ENCODE peak calls at places on chromosome 15, in four cellular contexts. G is breast epithelium, M is right atrium auricular region, P is lower lobe of right lung. U is an unnamed sample. For H3K27me3, the result is how much of the 10 kb centered on the place peaks cover.

GRCh38 chr15:96330450-96331140 is at the start of gene NR2F2:
- DNase-seq in P (peak), G (peak), M (peak), U (peak)

GRCh38 chr15:99614749-99615288 is 49.0 kb downstream of the MEF2A start:
- DNase-seq in P (no peak), G (no peak), M (no peak), U (no peak)

GRCh38 chr15:98914626-98915025 is 93.0 kb downstream of the PGPEP1L start:
- DNase-seq in P (no peak), M (no peak), G (no peak), U (no peak)

GRCh38 chr15:33188159-33188558 is 6.4 kb downstream of the FMN1 start:
- DNase-seq in M (no peak), P (no peak), G (no peak), U (no peak)

GRCh38 chr15:87626835-87627234 is 629.7 kb downstream of the NTRK3 start:
- DNase-seq in P (no peak), M (no peak), G (no peak), U (no peak)

GRCh38 chr15:43881944-43882343 is 55.1 kb downstream of the WDR76 start:
- DNase-seq in G (no peak), M (no peak), P (no peak), U (no peak)

GRCh38 chr15:43872416-43873020 is 45.7 kb downstream of the WDR76 start:
- DNase-seq in G (no peak), P (no peak), M (no peak), U (no peak)

GRCh38 chr15:91919014-91919534 is 65.6 kb downstream of the SLCO3A1 start:
- DNase-seq in M (peak), G (no peak), P (no peak), U (no peak)

GRCh38 chr15:68623301-68623892 is 44.6 kb downstream of the CORO2B start:
- DNase-seq in G (no peak), M (no peak), P (no peak), U (no peak)

GRCh38 chr15:35399901-35400300 is 146.1 kb downstream of the DPH6 start:
- DNase-seq in M (no peak), P (no peak), G (no peak), U (no peak)

GRCh38 chr15:65682404-65682911 is 60.7 kb downstream of the SLC24A1 start:
- DNase-seq in M (no peak), P (no peak), G (no peak), U (no peak)

GRCh38 chr15:53448215-53449001 is 311.1 kb downstream of the WDR72 start:
- DNase-seq in M (no peak), P (no peak), G (no peak), U (no peak)

GRCh38 chr15:25742008-25742407 is 121.1 kb downstream of the ATP10A start:
- DNase-seq in P (no peak), M (no peak), G (no peak), U (no peak)

GRCh38 chr15:91308855-91309254 is 208.8 kb downstream of the SV2B start:
- DNase-seq in M (no peak), P (no peak), G (no peak), U (no peak)

GRCh38 chr15:90425726-90426346 is 37.8 kb downstream of the IQGAP1 start:
- DNase-seq in M (no peak), P (no peak), G (no peak), U (no peak)

GRCh38 chr15:69631978-69632377 is 179.4 kb downstream of the RPLP1 start:
- DNase-seq in P (no peak), M (no peak), G (no peak), U (no peak)
- H3K27me3 ChIP-seq in P (under half), M (under half), G (under half), U (under half)

GRCh38 chr15:97903560-97904195 is 56.8 kb upstream of the ARRDC4 start:
- DNase-seq in P (no peak), G (no peak), M (no peak), U (no peak)

GRCh38 chr15:97909291-97909891 is 51.1 kb upstream of the ARRDC4 start:
- DNase-seq in P (peak), G (no peak), M (peak), U (no peak)

GRCh38 chr15:97902140-97902780 is 58.2 kb upstream of the ARRDC4 start:
- DNase-seq in P (no peak), G (no peak), M (no peak), U (no peak)

GRCh38 chr15:97900006-97900405 is 60.5 kb upstream of the ARRDC4 start:
- DNase-seq in G (no peak), P (no peak), M (no peak), U (no peak)

GRCh38 chr15:97904196-97904572 is 56.3 kb upstream of the ARRDC4 start:
- DNase-seq in G (peak), M (no peak), P (peak), U (no peak)
- TF ChIP-seq CTCF in G (peak), M (peak), P (peak), U (peak)

DNA sequence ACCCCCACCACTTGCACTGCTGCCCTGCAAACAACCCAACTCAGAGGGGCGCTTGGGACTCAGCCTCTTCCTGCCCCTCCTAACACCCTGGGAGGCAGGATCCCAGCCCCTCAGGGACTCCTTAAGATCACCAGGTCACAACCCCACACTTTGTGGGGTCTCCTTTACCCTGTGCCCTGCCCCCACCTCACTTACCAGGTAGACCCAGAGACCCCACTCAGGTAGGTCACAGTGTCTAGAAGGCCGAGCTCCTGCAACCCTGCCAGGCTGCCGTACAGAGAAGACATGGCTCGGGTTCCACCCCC is 9.1 kb downstream of the PLA2G4F start:
- DNase-seq in G (no peak), P (no peak), M (no peak), U (no peak)
- H3K27me3 ChIP-seq in G (under half), P (under half), M (under half), U (under half)

GRCh38 chr15:40693904-40694705 is 869 bp upstream of the RAD51 start:
- DNase-seq in G (no peak), P (no peak), M (no peak), U (no peak)
- TF ChIP-seq CTCF in G (no peak), P (no peak), M (no peak), U (no peak)

GRCh38 chr15:42083916-42084315 is 10.4 kb downstream of the PLA2G4D start:
- DNase-seq in P (no peak), G (no peak), M (no peak), U (no peak)

GRCh38 chr15:42082141-42082540 is 12.2 kb downstream of the PLA2G4D start:
- DNase-seq in P (no peak), M (no peak), G (no peak), U (no peak)

GRCh38 chr15:42083605-42083908 is 10.8 kb downstream of the PLA2G4D start:
- DNase-seq in P (no peak), G (no peak), M (no peak), U (no peak)

GRCh38 chr15:42081463-42081830 is 12.9 kb downstream of the PLA2G4D start:
- DNase-seq in P (no peak), G (no peak), M (no peak), U (no peak)

DNA sequence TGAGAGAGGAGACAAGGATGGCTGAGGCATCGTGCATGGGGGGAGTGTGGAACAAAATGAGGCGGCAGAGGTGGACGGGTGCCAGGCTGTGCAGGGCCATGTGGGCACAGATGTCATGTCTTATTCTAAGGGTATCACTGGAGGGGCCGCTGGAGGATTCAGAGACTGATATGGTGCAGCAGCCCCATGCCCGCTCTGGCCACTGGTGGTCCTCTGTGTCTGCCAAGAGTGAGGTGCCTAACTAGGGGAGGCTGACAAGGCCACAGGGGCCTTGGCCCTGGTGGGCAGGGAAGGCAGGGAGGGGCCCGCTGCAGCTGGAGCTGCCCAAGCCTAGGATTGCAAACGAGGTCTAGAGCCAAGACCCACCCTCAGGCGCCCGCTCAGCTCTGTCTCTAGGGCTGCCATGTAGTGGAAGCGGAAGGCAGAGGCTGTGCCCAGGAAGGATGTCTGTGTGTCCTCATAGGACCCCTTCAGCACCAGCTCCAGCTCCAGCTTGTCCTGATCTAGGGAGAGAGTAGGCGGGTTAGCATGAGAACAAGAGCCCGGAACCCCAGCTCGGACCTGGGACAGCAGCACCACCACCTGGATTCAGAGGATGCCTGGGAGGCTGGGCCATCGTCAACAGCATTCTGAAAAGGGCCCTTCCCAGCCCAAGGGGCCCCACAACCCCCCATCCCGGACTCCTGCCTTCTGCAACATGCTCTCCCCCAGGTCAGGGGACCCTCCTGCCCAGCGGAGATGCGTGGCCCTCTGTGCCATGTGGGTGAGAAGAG is 11.3 kb downstream of the PLA2G4D start:
- DNase-seq in M (no peak), P (no peak), G (no peak), U (no peak)
- H3K27me3 ChIP-seq in M (under half), P (under half), G (under half), U (half or more)

GRCh38 chr15:31442203-31443090 is 115.8 kb downstream of the KLF13 start:
- DNase-seq in M (no peak), G (no peak), P (no peak), U (no peak)
- TF ChIP-seq CTCF in M (peak), G (no peak), P (no peak), U (no peak)

GRCh38 chr15:80580536-80581260 is 114.4 kb upstream of the ABHD17C start:
- DNase-seq in G (no peak), M (no peak), P (no peak), U (no peak)

GRCh38 chr15:80582816-80583423 is 112.2 kb upstream of the ABHD17C start:
- DNase-seq in M (no peak), P (no peak), G (no peak), U (no peak)

GRCh38 chr15:80580107-80580506 is 115.0 kb upstream of the ABHD17C start:
- DNase-seq in G (peak), P (no peak), M (no peak), U (no peak)

GRCh38 chr15:80579611-80580010 is 115.5 kb upstream of the ABHD17C start:
- DNase-seq in G (no peak), P (no peak), M (no peak), U (no peak)

GRCh38 chr15:80581976-80582375 is 113.1 kb upstream of the ABHD17C start:
- DNase-seq in G (no peak), M (no peak), P (no peak), U (no peak)
- H3K27me3 ChIP-seq in G (under half), M (under half), P (under half), U (under half)

DNA sequence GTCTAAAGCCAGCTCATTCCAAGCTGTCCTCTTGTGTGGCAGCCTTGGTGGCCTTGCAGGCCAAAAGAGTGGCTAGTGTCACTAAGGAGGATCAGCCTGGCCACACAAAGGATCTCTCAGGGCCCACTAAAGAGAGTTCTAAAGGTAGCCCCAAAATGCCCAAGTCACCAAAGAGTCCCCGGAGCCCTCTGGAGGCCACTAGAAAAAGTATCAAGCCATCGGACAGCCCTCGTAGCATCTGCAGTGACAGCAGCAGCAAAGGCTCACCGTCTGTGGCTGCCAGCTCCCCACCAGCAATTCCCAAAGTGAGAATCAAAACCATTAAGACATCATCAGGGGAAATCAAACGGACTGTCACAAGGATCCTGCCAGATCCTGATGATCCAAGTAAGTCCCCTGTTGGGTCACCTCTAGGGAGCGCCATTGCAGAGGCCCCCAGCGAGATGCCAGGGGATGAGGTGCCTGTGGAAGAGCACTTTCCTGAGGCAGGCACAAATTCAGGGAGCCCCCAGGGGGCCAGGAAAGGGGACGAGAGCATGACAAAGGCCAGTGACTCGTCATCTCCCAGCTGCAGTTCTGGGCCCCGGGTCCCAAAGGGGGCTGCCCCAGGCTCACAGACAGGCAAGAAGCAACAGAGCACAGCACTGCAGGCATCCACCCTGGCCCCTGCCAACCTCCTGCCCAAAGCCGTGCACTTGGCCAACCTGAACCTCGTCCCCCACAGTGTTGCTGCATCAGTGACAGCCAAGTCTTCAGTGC is 33.5 kb upstream of the ALPK3 start:
- DNase-seq in G (no peak), P (no peak), M (no peak), U (no peak)
- TF ChIP-seq CTCF in G (no peak), P (no peak), M (no peak), U (no peak)